ENCODE peak calls at places on chromosomes 12 and 14, in six cellular contexts. C is lower lobe of right lung, F is heart left ventricle, M is tibial nerve, T is A549, E is pancreas. Q is an unnamed sample. For H3K4me1, the result is how much of the 10 kb centered on the place peaks cover.

GRCh38 chr14:94689218-94689984 is 77.2 kb downstream of the SERPINA3 start:
- DNase-seq in C (no peak), F (peak), M (peak), T (peak), E (no peak), Q (peak)

GRCh38 chr12:10136637-10137205 is 6.7 kb upstream of the CLEC7A start:
- DNase-seq in C (no peak), F (no peak), M (no peak), T (no peak), E (no peak), Q (no peak)

GRCh38 chr14:100587763-100588411 is 670 bp upstream of the BEGAIN start:
- DNase-seq in C (peak), F (peak), M (no peak), T (no peak), E (peak), Q (peak)

GRCh38 chr12:65510584-65511050 is 232.1 kb downstream of the MSRB3 start:
- DNase-seq in C (no peak), F (peak), M (peak), T (no peak), E (peak), Q (no peak)

GRCh38 chr14:77962731-77963520 is 163.0 kb downstream of the ADCK1 start:
- DNase-seq in C (no peak), F (no peak), M (no peak), T (no peak), E (no peak), Q (no peak)

GRCh38 chr12:109160433-109160832 is 44.0 kb downstream of the ACACB start:
- DNase-seq in C (no peak), F (peak), M (no peak), T (no peak), E (no peak), Q (no peak)

GRCh38 chr12:27276275-27276674 is 32.2 kb downstream of the STK38L start:
- DNase-seq in C (no peak), F (no peak), M (no peak), T (no peak), E (no peak), Q (no peak)

GRCh38 chr12:103326190-103326589 is 169.6 kb downstream of the C12orf42 start:
- DNase-seq in C (no peak), F (no peak), M (no peak), T (peak), E (no peak), Q (no peak)

GRCh38 chr14:23538785-23539184 is 12.8 kb downstream of the ZFHX2 start:
- DNase-seq in C (no peak), F (no peak), M (no peak), T (no peak), E (no peak), Q (no peak)

GRCh38 chr12:98002887-98003493 is 512.4 kb upstream of the TMPO start:
- DNase-seq in C (no peak), F (no peak), M (peak), T (peak), E (no peak), Q (no peak)

GRCh38 chr12:68880660-68881325 is 52.2 kb downstream of the CPM start:
- DNase-seq in C (no peak), F (no peak), M (no peak), T (no peak), E (no peak), Q (no peak)
- H3K4me1 ChIP-seq in C (under half), F (under half), M (under half), T (under half), E (under half), Q (under half)

DNA sequence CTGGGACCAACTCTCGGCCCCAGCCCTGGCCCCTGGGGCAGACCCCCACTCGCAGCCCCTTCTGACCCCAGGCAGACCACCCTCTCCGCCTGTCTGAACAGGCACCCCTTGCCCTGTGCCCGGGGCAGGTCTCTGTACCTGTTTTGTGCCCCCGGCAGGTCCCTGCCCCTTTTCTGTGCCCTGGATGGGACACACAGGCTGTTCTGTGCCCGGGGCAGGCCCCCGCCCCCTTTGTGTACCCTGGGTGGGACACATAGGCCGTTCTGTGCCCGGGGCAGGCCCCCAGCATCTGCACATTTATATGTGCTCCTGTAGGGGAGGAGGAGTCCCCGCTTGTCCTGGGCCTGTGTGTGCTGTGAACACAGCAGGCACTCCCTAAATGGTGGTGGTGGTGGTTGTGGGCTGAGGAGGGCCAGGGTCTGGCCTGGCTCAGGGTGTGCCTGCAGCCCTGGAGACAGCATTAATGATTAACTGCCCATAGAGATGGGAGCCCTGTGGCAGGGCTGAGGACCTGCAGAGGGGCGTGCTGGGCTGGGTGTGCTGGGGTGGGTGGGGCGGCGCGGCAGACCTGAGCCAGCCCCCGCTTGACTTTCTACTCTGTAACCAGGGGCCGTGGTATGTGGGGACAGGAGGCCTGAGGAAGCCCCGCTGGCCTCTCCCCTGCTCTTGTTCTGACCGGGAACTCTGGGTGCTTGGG is 3.7 kb downstream of the FBRSL1 start:
- DNase-seq in C (no peak), F (peak), M (no peak), T (no peak), E (peak), Q (no peak)
- H3K4me1 ChIP-seq in C (half or more), F (half or more), M (half or more), T (under half), E (under half), Q (half or more)

GRCh38 chr14:51395361-51395849 is 155.4 kb downstream of the TMX1 start:
- DNase-seq in C (peak), F (peak), M (peak), T (peak), E (peak), Q (no peak)
- H3K4me1 ChIP-seq in C (under half), F (under half), M (under half), T (half or more), E (under half), Q (under half)

DNA sequence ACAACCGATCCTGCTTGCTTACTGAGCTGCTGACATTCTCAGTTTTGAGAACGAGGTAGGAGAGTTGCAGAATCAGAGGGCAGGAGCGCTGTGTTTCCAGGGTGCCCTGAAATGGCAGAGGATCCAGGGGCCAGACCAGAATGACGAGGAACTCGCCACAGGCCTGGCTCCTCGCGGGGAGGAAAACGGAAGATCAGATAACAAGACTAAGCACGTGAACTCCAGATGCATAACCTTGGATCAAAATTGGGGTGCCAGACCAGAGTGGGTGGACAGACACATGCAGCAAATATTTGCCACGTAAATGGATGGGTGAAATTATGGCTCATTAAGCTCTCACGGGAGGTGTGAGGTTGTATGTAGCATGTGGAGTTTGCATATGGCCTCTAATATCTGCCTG is 46.5 kb downstream of the ELK3 start:
- DNase-seq in C (no peak), F (no peak), M (no peak), T (no peak), E (no peak), Q (no peak)
- H3K4me1 ChIP-seq in C (half or more), F (half or more), M (under half), T (under half), E (under half), Q (under half)

DNA sequence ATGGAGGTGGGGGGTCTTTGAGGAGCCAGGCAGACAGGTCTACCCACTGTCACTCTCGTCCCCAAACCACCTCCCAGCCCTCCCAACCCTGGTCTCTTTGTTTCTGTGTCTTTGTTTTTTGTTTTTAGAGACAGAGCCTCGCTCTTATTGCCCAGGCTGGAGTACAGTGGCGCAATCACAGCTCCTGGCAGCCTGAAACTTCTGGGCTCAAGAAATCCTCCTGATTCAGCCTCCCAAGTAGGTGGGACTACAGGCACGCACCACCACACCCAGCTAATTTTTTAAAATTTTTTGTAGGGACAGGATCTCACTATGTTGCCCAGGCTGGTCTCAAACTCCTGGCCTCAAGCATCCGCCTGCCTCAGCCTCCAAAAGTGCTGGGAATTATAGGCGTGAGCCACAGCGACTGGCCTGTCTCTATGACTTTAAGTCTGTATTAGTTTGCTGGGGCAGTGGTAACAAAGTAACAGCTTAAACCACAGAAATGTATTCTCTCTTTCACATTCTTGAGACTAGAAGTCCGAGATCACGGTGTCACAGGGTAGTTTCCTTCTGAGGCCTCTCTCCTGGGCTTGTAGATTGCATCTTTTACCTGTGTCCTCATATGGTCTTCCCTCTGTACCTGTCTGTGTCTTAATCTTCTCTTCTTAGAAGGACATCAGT is 26.1 kb downstream of the DTX1 start:
- DNase-seq in C (no peak), F (no peak), M (no peak), T (no peak), E (no peak), Q (no peak)
- H3K4me1 ChIP-seq in C (under half), F (under half), M (under half), T (under half), E (under half), Q (under half)

GRCh38 chr12:91138337-91138905 is 27.1 kb upstream of the LUM start:
- DNase-seq in C (no peak), F (no peak), M (no peak), T (no peak), E (no peak), Q (no peak)

GRCh38 chr12:91139264-91139663 is 28.0 kb upstream of the LUM start:
- DNase-seq in C (no peak), F (no peak), M (no peak), T (no peak), E (no peak), Q (no peak)

GRCh38 chr12:91142184-91142583 is 30.9 kb upstream of the LUM start:
- DNase-seq in C (no peak), F (peak), M (no peak), T (no peak), E (no peak), Q (no peak)

GRCh38 chr12:91140660-91141045 is 29.4 kb upstream of the LUM start:
- DNase-seq in C (no peak), F (peak), M (peak), T (no peak), E (no peak), Q (no peak)

DNA sequence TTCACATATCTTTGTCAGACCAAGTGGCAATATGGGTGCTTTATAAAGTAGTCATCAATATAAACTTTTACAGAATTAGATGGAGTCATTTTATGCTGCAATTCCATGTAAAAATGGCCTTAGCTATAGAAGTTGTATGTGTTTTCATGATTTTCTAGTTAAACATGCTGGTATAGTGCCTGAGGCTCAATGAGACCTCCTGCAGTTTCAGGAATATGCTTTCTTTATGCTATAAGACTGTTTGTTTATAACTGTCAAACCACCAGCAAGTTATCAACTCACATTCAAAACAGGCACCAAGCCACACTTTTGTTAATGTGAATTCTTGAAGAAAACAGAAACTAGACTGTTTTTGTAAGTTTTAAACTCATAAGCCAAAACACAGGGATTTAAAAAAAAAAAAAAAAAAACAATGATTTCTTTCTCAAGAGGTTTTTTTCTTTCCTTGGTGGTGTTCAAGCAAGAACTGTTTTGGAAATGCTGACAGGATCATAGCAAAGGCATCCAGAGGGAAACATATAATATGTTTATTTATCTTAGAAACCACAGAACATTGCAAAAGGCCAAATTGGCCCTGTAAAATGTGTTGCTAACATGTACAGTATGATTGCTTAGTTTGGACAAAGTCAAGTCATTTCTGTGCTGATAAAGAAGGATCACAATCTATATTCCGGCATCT is 28.8 kb upstream of the LUM start:
- DNase-seq in C (no peak), F (no peak), M (peak), T (no peak), E (no peak), Q (no peak)
- H3K4me1 ChIP-seq in C (under half), F (under half), M (under half), T (under half), E (under half), Q (under half)

Q was measured in left lung.